ENCODE peak calls at places on chromosomes 11 and 22, in five cellular contexts. N, T, R, S and G are unnamed samples.

GRCh38 chr22:44202261-44202789 is 21.6 kb downstream of the PARVG start:
- DNase-seq in N (no peak), T (peak), R (no peak), S (peak), G (no peak)

GRCh38 chr11:63670738-63671321 is 346 bp downstream of the ATL3 start:
- DNase-seq in N (peak), T (peak), R (peak), S (no peak), G (peak)

GRCh38 chr22:40641269-40641668 is 4.8 kb upstream of the MRTFA start:
- DNase-seq in N (peak), T (no peak), R (no peak), S (no peak), G (no peak)

GRCh38 chr11:60912851-60913550 is 957 bp upstream of the TMEM109 start:
- DNase-seq in N (peak), T (no peak), R (peak), S (no peak), G (no peak)

GRCh38 chr11:110153474-110153873 is 60.3 kb downstream of the ZC3H12C start:
- DNase-seq in N (no peak), T (no peak), R (no peak), S (no peak), G (no peak)

GRCh38 chr11:125176866-125177265 is 12.3 kb downstream of the PKNOX2 start:
- DNase-seq in N (no peak), T (no peak), R (no peak), S (no peak), G (no peak)

GRCh38 chr11:71446942-71447688 is 1.1 kb downstream of the DHCR7 start:
- DNase-seq in N (no peak), T (peak), R (peak), S (no peak), G (no peak)

GRCh38 chr11:61327669-61328071 is 5.2 kb downstream of the DDB1 start:
- DNase-seq in N (no peak), T (peak), R (peak), S (no peak), G (no peak)

GRCh38 chr11:114061053-114062049 is 1.8 kb downstream of the ZBTB16 start:
- DNase-seq in N (peak), T (no peak), R (peak), S (no peak), G (peak)